ENCODE peak calls at places on chromosomes 13 and 19, in nine cellular contexts. W is stomach; U is heart left ventricle; C is cardiac muscle cell; Z is mammary epithelial cell; K is RWPE1; E is CD8-positive, alpha-beta T cell; G is H9; H is breast epithelium. J is an unnamed sample.

GRCh38 chr13:29411493-29411892 is 184.0 kb downstream of the SLC7A1 start:
- DNase-seq in W (no peak), U (no peak), C (no peak), Z (no peak), K (no peak), E (no peak), G (no peak), H (no peak), J (no peak)

GRCh38 chr19:31113250-31113685 is 236.0 kb downstream of the TSHZ3 start:
- DNase-seq in W (no peak), U (no peak), C (no peak), Z (no peak), K (no peak), E (no peak), G (no peak), H (no peak), J (no peak)

GRCh38 chr13:40777166-40777956 is 6.4 kb upstream of the MRPS31 start:
- DNase-seq in W (no peak), U (no peak), C (peak), Z (peak), K (peak), E (peak), G (peak), H (no peak), J (no peak)

GRCh38 chr13:87622921-87623320 is 48.2 kb upstream of the SLITRK5 start:
- DNase-seq in W (no peak), U (no peak), C (no peak), Z (no peak), K (no peak), E (no peak), G (no peak), H (no peak), J (no peak)

GRCh38 chr19:13154241-13154778 is 4.1 kb downstream of the IER2 start:
- DNase-seq in W (peak), U (peak), C (peak), Z (peak), K (peak), E (peak), G (peak), H (peak), J (peak)

GRCh38 chr13:39245688-39246087 is 207.4 kb downstream of the NHLRC3 start:
- DNase-seq in W (no peak), U (no peak), C (no peak), Z (peak), K (peak), E (no peak), G (no peak), H (no peak), J (no peak)

GRCh38 chr19:1027953-1028902 is 1.8 kb downstream of the CNN2 start:
- DNase-seq in W (peak), U (peak), C (peak), Z (peak), K (peak), E (peak), G (peak), H (peak), J (no peak)

GRCh38 chr19:28869459-28869858 is 343.5 kb downstream of the UQCRFS1 start:
- DNase-seq in W (no peak), U (no peak), C (no peak), Z (no peak), K (no peak), E (no peak), G (no peak), H (no peak), J (no peak)

GRCh38 chr13:91133941-91134772 is 213.3 kb upstream of the MIR17HG start:
- DNase-seq in W (peak), U (no peak), C (peak), Z (peak), K (peak), E (no peak), G (peak), H (peak), J (no peak)

GRCh38 chr13:102729560-102730275 is 34.9 kb upstream of the METTL21C start:
- DNase-seq in W (no peak), U (no peak), C (no peak), Z (peak), K (peak), E (no peak), G (no peak), H (no peak), J (no peak)

GRCh38 chr13:51601601-51602348 is 17.5 kb downstream of the WDFY2 start:
- DNase-seq in W (no peak), U (no peak), C (no peak), Z (no peak), K (no peak), E (no peak), G (no peak), H (no peak), J (no peak)

GRCh38 chr19:7705387-7706187 is 3.7 kb upstream of the FCER2 start:
- DNase-seq in W (peak), U (peak), C (no peak), Z (no peak), K (no peak), E (peak), G (no peak), H (peak), J (peak)

GRCh38 chr13:49454388-49455015 is 10.4 kb downstream of the SETDB2 start:
- DNase-seq in W (no peak), U (no peak), C (no peak), Z (no peak), K (no peak), E (no peak), G (no peak), H (no peak), J (no peak)

GRCh38 chr19:16273005-16273404 is 51.6 kb upstream of the KLF2 start:
- DNase-seq in W (no peak), U (no peak), C (peak), Z (no peak), K (no peak), E (no peak), G (no peak), H (peak), J (no peak)

GRCh38 chr19:39998511-39998910 is 1.7 kb downstream of the ZNF546 start:
- DNase-seq in W (no peak), U (no peak), C (no peak), Z (peak), K (peak), E (no peak), G (no peak), H (no peak), J (no peak)
- H3K27ac ChIP-seq in W (no peak), U (no peak), C (no peak), Z (no peak), K (no peak), E (no peak), G (no peak), H (no peak), J (no peak)

DNA sequence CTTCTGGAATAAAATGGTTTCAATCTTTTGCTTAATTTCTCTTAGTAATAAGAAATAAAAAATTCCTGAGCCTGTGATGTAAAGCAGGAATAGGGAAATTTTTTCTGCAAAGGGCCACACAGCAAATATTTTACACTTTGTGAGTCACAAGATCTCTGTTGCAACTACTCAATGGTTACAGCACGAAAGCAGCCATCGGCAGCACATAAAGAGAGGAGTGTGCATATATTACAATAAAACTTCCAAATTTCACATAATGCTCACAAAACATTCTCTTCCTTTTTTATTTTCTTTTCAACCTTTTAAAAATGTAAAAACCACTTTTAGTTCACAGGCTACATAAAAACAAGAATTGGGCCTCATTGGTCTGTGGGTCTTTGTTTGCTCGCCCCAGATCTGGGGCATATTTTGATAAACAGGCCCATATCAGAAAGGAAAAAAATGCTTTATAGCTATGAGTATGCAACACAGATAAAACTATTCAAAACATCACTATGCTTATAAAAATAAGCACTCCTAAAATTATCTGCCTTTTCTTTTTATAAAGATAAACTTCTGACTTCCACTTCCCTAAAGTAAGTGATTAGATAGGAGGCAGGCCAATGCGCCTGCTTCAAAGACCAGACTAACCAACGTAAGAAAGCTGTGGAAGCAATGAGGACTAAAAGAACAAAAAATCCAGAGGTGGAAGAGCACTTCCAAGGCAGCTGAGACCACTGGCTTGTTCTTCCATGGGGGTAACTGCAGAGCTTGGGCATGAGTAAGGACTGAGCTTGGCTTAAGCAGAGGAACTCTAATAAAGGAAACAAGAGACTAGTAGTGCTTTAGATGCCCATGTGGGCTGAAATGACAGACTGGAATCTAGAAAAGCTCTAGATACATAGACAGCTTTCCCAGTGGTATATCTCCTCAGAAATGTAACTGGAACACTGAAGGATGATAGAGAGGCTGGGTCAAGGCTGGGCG is 26.4 kb downstream of the MYCBP2 start:
- DNase-seq in W (no peak), U (no peak), C (no peak), Z (peak), K (peak), E (no peak), G (no peak), H (no peak), J (no peak)
- H3K27ac ChIP-seq in W (peak), U (no peak), C (no peak), Z (no peak), K (no peak), E (no peak), G (no peak), H (no peak), J (peak)

GRCh38 chr13:28040977-28041376 is 52.5 kb upstream of the URAD start:
- DNase-seq in W (no peak), U (no peak), C (no peak), Z (no peak), K (no peak), E (no peak), G (no peak), H (no peak), J (no peak)
- H3K27ac ChIP-seq in W (no peak), U (no peak), C (no peak), Z (no peak), K (no peak), E (no peak), G (no peak), H (no peak), J (no peak)

DNA sequence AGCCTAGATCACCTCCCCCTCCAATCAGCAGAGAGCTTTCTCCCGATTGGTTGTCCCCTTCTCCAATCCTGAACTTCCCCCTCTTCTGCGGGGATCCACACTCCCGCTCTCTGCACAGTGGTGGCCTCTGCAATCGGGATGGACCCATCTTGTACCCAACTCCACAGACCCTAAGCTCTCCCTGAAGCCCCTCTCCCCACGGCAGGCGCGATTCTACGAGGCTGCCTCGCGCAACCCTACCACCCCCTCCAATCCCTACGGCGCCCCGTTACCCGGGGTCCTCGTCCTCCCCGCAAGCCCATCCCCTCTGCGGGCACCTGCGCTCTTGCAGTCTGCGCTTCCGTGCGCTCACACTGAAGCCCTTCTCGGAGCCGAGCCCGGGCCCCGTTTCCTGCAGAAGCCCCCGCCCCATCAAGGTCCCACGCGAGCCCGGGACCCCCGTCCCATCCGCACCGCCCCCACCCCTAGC is 459 bp downstream of the TMEM160 start:
- DNase-seq in W (peak), U (peak), C (peak), Z (peak), K (peak), E (peak), G (peak), H (peak), J (peak)
- H3K27ac ChIP-seq in W (peak), U (no peak), C (peak), Z (no peak), K (peak), E (peak), G (no peak), H (peak), J (peak)

DNA sequence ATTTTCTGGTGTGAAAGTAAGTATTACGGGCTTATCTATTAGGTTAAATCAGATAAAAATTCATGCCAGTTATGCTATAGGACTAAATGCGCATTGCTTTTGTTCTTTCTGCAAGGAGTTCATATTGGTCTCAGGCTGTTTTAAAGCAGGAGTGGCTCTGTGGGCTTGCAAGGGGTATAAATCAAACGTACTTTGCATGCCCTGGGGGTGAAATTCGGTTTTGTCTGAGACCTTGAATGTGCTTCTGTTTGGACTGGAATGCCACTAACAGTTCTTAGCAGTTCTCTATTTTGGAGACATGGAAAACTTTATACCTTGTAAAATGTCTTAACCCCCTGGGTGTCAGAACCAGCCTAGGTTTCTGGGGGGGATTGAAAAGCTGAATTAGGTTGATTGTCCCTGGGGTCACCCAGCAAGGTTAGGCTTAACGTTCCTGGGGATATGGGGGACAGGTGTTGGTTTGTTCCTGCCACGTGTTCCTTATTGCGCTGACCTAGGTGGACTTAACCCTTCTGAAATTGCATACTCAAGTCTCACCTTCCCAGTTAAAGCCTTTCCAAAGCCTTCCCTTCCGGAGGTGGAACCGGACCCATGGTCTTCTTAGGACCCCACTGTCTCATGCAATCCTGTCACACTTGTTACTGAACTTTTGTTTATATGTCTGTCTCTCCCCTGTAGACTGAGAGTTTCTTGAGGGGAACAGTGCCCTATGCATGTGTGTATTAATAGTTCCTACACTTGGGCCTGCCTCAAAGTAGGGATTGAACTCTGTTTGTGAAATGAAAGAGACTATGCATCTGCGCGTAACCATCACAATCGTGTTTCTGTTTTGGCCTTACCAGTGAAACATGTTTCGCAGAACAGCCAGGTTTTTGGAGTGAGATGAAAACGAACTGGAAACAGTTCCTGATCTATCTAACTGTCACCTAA is 182.3 kb downstream of the LMO7 start:
- DNase-seq in W (no peak), U (no peak), C (no peak), Z (no peak), K (no peak), E (no peak), G (no peak), H (no peak), J (no peak)
- H3K27ac ChIP-seq in W (no peak), U (no peak), C (no peak), Z (no peak), K (no peak), E (no peak), G (no peak), H (no peak), J (no peak)

DNA sequence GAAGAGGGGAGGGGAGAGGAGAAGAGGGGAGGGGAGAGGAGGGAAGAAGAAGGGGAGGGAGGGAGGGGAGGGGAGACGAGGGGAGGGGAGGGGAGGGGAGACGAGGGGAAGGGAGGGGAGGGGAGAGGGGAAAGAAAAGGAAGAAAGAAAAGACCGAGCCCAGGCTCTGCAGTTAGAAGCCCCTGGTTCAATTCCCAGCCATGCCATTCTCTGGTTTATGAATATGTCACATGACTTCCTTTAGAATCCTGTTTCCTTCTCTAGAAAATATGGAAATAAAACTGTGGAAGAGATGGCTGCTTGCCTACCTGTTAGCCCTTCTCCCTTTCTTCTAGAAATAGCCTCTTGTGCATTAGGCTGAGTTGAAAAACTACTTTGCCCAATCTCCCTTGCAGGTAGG is 14.3 kb downstream of the TNNT1 start:
- DNase-seq in W (no peak), U (no peak), C (no peak), Z (no peak), K (no peak), E (no peak), G (no peak), H (no peak), J (no peak)
- H3K27ac ChIP-seq in W (no peak), U (no peak), C (no peak), Z (no peak), K (peak), E (no peak), G (no peak), H (no peak), J (no peak)

J was measured in right atrium auricular region.